ENCODE peak calls at places on chromosomes 2 and 18, in four cellular contexts. T is CD4-positive, alpha-beta T cell; W is KG1; N is IMR-90. E is an unnamed sample.

GRCh38 chr18:44715841-44716240 is 35.2 kb downstream of the SETBP1 start:
- DNase-seq in T (no peak), W (no peak), N (no peak), E (no peak)

GRCh38 chr2:176535480-176536113 is 266.4 kb downstream of the MTX2 start:
- DNase-seq in T (no peak), W (no peak), N (no peak), E (no peak)

GRCh38 chr2:64847930-64848329 is 141.3 kb upstream of the SLC1A4 start:
- DNase-seq in T (no peak), W (no peak), N (no peak), E (no peak)

GRCh38 chr2:142241016-142241415 is 110.2 kb upstream of the LRP1B start:
- DNase-seq in T (no peak), W (no peak), N (no peak), E (no peak)

GRCh38 chr18:78659748-78660147 is 319.9 kb upstream of the SALL3 start:
- DNase-seq in T (no peak), W (no peak), N (no peak), E (no peak)

GRCh38 chr2:230870544-230871360 is 6.0 kb downstream of the ITM2C start:
- DNase-seq in T (no peak), W (no peak), N (no peak), E (no peak)

GRCh38 chr2:206526416-206526815 is 83.1 kb downstream of the ADAM23 start:
- DNase-seq in T (no peak), W (no peak), N (no peak), E (no peak)

GRCh38 chr2:195648780-195649179 is 8.2 kb upstream of the SLC39A10 start:
- DNase-seq in T (no peak), W (no peak), N (no peak), E (no peak)

GRCh38 chr2:157789161-157789720 is 86.9 kb downstream of the ACVR1 start:
- DNase-seq in T (no peak), W (no peak), N (peak), E (no peak)

GRCh38 chr2:205540066-205540465 is 142.2 kb upstream of the NRP2 start:
- DNase-seq in T (no peak), W (no peak), N (no peak), E (no peak)

GRCh38 chr2:131673400-131674173 is 145.9 kb downstream of the CCDC74A start:
- DNase-seq in T (peak), W (no peak), N (peak), E (peak)

GRCh38 chr2:46020416-46020815 is 276.8 kb upstream of the EPAS1 start:
- DNase-seq in T (no peak), W (no peak), N (peak), E (peak)

GRCh38 chr2:37847792-37848191 is 77.3 kb upstream of the RMDN2 start:
- DNase-seq in T (no peak), W (no peak), N (no peak), E (no peak)

GRCh38 chr18:32454667-32455066 is 16.0 kb downstream of the GAREM1 start:
- DNase-seq in T (no peak), W (no peak), N (peak), E (no peak)

GRCh38 chr2:124032799-124033198 is 7.7 kb downstream of the CNTNAP5 start:
- DNase-seq in T (no peak), W (no peak), N (no peak), E (no peak)